ENCODE peak calls at places on chromosomes 5 and 9, in six cellular contexts. Y is MM.1S, U is PC-9, A is B cell, H is A549, R is GM23338. X is an unnamed sample.

GRCh38 chr9:129568560-129569505 is 52.1 kb downstream of the C9orf50 start:
- DNase-seq in R (peak; percentile 65), A (peak; percentile 73), H (peak; percentile 78), Y (no peak), U (no peak), X (peak; percentile 22)

GRCh38 chr9:78676009-78676408 is 379.1 kb downstream of the PSAT1 start:
- DNase-seq in A (no peak), Y (no peak), H (no peak), R (no peak), U (no peak), X (no peak)

GRCh38 chr5:172453206-172453985 is 929 bp downstream of the SH3PXD2B start:
- DNase-seq in Y (no peak), R (peak; percentile 84), U (no peak), H (peak; percentile 75), A (no peak), X (no peak)

GRCh38 chr5:39943811-39944210 is 519.0 kb upstream of the DAB2 start:
- DNase-seq in A (no peak), Y (no peak), H (no peak), U (no peak), R (no peak), X (no peak)

GRCh38 chr5:83538788-83539535 is 67.4 kb downstream of the VCAN start:
- DNase-seq in U (no peak), A (no peak), Y (peak; percentile 58), H (no peak), R (no peak), X (no peak)

GRCh38 chr5:76388791-76389512 is 14.1 kb upstream of the IQGAP2 start:
- DNase-seq in R (no peak), U (no peak), A (no peak), Y (no peak), H (no peak), X (no peak)

GRCh38 chr9:124286292-124286931 is 28.7 kb downstream of the NEK6 start:
- DNase-seq in A (peak; percentile 66), H (peak; percentile 73), Y (peak; percentile 90), R (no peak), U (peak; percentile 75), X (peak; percentile 89)

GRCh38 chr9:90991953-90992352 is 190.3 kb downstream of the SYK start:
- DNase-seq in Y (no peak), H (peak; percentile 56), U (no peak), A (no peak), R (no peak), X (no peak)

GRCh38 chr5:151214614-151215545 is 9.0 kb downstream of the CCDC69 start:
- DNase-seq in H (no peak), Y (peak; percentile 72), A (peak; percentile 73), U (no peak), R (no peak), X (peak; percentile 85)

GRCh38 chr5:174317261-174317894 is 271.9 kb downstream of the NSG2 start:
- DNase-seq in U (no peak), Y (peak; percentile 44), R (peak; percentile 82), H (peak; percentile 68), A (no peak), X (no peak)

GRCh38 chr9:137865581-137866145 is 11.9 kb upstream of the CACNA1B start:
- DNase-seq in R (no peak), H (no peak), Y (no peak), A (no peak), U (no peak), X (no peak)

GRCh38 chr5:83530186-83530585 is 58.6 kb downstream of the VCAN start:
- DNase-seq in H (no peak), Y (no peak), R (no peak), U (no peak), A (no peak), X (no peak)

GRCh38 chr5:14038341-14038959 is 94.0 kb upstream of the DNAH5 start:
- DNase-seq in R (no peak), H (peak; percentile 87), U (peak; percentile 98), A (no peak), Y (no peak), X (no peak)

GRCh38 chr9:101337237-101337636 is 47.6 kb downstream of the BAAT start:
- DNase-seq in A (no peak), H (no peak), Y (no peak), U (no peak), R (no peak), X (no peak)

GRCh38 chr9:101336091-101336490 is 48.7 kb downstream of the BAAT start:
- DNase-seq in Y (no peak), R (no peak), U (no peak), H (no peak), A (no peak), X (no peak)

GRCh38 chr9:101333490-101333889 is 51.3 kb downstream of the BAAT start:
- DNase-seq in H (no peak), R (no peak), A (no peak), U (no peak), Y (no peak), X (no peak)

GRCh38 chr9:101333923-101334702 is 50.7 kb downstream of the BAAT start:
- DNase-seq in U (no peak), H (no peak), A (no peak), Y (no peak), R (no peak), X (no peak)

GRCh38 chr9:101332362-101332761 is 52.4 kb downstream of the BAAT start:
- DNase-seq in A (no peak), H (no peak), R (no peak), U (no peak), Y (no peak), X (no peak)
- TF ChIP-seq CTCF in A (no peak), H (no peak), R (no peak), U (no peak), Y (no peak), X (no peak)

GRCh38 chr9:95910023-95910706 is 34.7 kb downstream of the ERCC6L2 start:
- DNase-seq in H (no peak), R (no peak), A (no peak), U (no peak), Y (no peak), X (no peak)

GRCh38 chr9:95910770-95911340 is 35.4 kb downstream of the ERCC6L2 start:
- DNase-seq in H (no peak), Y (no peak), A (no peak), U (no peak), R (no peak), X (no peak)

GRCh38 chr9:95912773-95913172 is 37.3 kb downstream of the ERCC6L2 start:
- DNase-seq in A (no peak), U (no peak), H (no peak), R (no peak), Y (no peak), X (no peak)

GRCh38 chr9:95903398-95903797 is 27.9 kb downstream of the ERCC6L2 start:
- DNase-seq in U (no peak), A (no peak), R (no peak), Y (no peak), H (no peak), X (no peak)

GRCh38 chr9:95907794-95908193 is 32.3 kb downstream of the ERCC6L2 start:
- DNase-seq in H (no peak), U (no peak), R (peak; percentile 46), Y (no peak), A (no peak), X (no peak)
- TF ChIP-seq CTCF in H (peak; percentile 22), U (peak; percentile 30), R (peak; percentile 47), Y (peak; percentile 19), A (no peak), X (peak; percentile 14)

DNA sequence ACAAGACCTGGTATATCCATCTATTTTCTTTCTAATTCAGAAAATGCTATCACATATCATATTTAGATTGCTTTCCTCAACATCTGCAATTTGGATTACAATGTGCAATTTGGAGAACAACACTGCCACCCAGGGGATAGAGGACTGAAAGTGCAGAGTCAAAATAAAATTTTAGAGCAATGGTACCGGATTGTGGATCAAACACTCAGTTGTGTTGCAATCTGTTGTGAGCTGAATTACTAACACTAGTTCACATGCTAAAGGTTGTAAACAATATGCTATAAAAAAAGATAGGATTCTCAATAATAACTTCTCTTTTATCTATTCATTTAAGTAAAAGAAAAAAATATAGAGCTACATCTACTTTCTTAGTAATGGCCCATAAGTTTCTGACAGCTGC is 11.9 kb upstream of the SRFBP1 start:
- DNase-seq in Y (peak; percentile 53), H (peak; percentile 49), A (peak; percentile 34), R (peak; percentile 63), U (no peak), X (peak; percentile 30)
- TF ChIP-seq CTCF in Y (peak; percentile 63), H (peak; percentile 81), A (peak; percentile 71), R (peak; percentile 81), U (peak; percentile 82), X (peak; percentile 57)

DNA sequence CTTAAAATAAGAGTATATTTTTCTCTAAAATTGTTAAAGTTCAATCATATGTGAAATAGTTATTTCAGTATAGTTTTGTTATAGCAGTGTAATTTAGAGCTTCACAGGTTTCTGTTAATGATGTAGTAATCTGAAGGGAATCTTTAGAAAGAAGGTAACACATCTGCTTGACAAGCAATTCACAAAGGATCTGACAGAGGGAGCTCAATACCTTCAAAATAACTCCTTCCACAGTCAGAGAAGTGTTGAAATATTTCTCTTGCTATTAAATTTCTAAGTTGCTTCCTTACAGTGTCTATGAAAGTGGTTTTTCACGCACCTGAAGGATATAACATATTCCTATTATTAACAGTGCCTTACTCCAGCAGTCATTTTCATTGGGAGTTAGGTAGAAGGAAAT is 44.9 kb downstream of the SLC25A51 start:
- DNase-seq in R (no peak), Y (no peak), H (peak; percentile 25), U (no peak), A (no peak), X (no peak)
- TF ChIP-seq CTCF in R (peak; percentile 25), Y (peak; percentile 16), H (peak; percentile 30), U (peak; percentile 39), A (no peak), X (no peak)

GRCh38 chr9:8186553-8186952 is 387.0 kb upstream of the DMAC1 start:
- DNase-seq in U (no peak), R (no peak), Y (no peak), H (no peak), A (no peak), X (peak; percentile 13)

GRCh38 chr9:8179381-8180053 is 379.9 kb upstream of the DMAC1 start:
- DNase-seq in U (no peak), Y (no peak), R (no peak), H (no peak), A (no peak), X (no peak)

GRCh38 chr9:8188720-8189407 is 389.3 kb upstream of the DMAC1 start:
- DNase-seq in U (no peak), R (no peak), A (no peak), Y (no peak), H (no peak), X (peak; percentile 52)

DNA sequence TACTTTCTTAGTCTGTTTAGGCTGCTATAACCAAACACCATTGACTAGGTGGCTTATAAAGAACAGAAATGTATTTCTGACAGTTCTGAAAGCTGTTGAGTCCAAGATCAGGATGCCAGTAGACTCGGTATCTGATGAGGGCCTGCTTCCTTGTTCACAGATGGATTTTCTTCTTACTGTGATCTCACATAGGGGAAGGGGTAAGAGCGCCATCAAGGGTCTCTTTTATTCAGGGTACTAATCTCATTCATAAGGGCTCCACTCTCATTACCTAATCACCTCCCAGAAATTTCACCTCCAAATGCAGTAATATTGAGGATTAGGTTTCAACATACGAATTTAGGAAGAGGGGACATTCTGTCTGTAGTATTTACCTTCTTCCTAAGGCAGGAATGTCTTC is 384.0 kb upstream of the DMAC1 start:
- DNase-seq in H (no peak), U (no peak), R (peak; percentile 26), A (no peak), Y (no peak), X (no peak)
- TF ChIP-seq CTCF in H (no peak), U (no peak), R (peak; percentile 61), A (no peak), Y (no peak), X (no peak)